ENCODE peak calls at places on chromosomes 7 and 10, in eight cellular contexts. J is NCI-H524 treated with DMSO at 0.1 percent for 48 hours; O is cardiac muscle cell; D is AG04450; F is mucosa of gallbladder; U is ELF-1; S is pancreas; H is stimulated activated CD4-positive, alpha-beta T cell treated with anti-CD3 and anti-CD28 coated beads, Interleukin-15, amount 100 ng/mL, for 1 hour. I is an unnamed sample.

GRCh38 chr7:142801601-142802295 is 31.0 kb downstream of the PRSS2 start:
- DNase-seq in S (no peak), U (no peak), J (no peak), H (no peak), F (peak), O (no peak), D (no peak), I (no peak)

GRCh38 chr10:76968483-76968882 is 669.1 kb downstream of the KCNMA1 start:
- DNase-seq in F (no peak), D (no peak), J (no peak), S (no peak), O (no peak), H (no peak), U (no peak), I (no peak)

GRCh38 chr7:118559207-118559606 is 334.7 kb downstream of the ANKRD7 start:
- DNase-seq in F (no peak), H (no peak), J (no peak), S (no peak), O (no peak), U (no peak), D (no peak), I (no peak)

GRCh38 chr7:29071203-29071804 is 75.0 kb downstream of the CPVL start:
- DNase-seq in H (no peak), J (peak), O (no peak), F (no peak), D (no peak), U (peak), S (no peak), I (peak)

GRCh38 chr7:25953859-25954258 is 198.1 kb upstream of the NFE2L3 start:
- DNase-seq in J (no peak), D (no peak), O (no peak), U (no peak), F (no peak), H (no peak), S (no peak), I (no peak)

GRCh38 chr10:78337646-78338391 is 304.2 kb downstream of the RPS24 start:
- DNase-seq in S (peak), F (no peak), O (no peak), D (no peak), H (no peak), U (no peak), J (no peak), I (peak)

GRCh38 chr10:48582970-48583369 is 21.9 kb downstream of the ARHGAP22 start:
- DNase-seq in S (no peak), F (no peak), U (no peak), O (no peak), D (no peak), J (no peak), H (no peak), I (no peak)

GRCh38 chr10:86261933-86262665 is 104.5 kb downstream of the GRID1 start:
- DNase-seq in H (no peak), O (no peak), J (no peak), D (no peak), F (peak), S (peak), U (peak), I (peak)

GRCh38 chr7:98995523-98996161 is 117.3 kb downstream of the TRRAP start:
- DNase-seq in H (no peak), O (no peak), D (no peak), U (no peak), S (no peak), J (no peak), F (no peak), I (no peak)

GRCh38 chr7:25409897-25410635 is 181.8 kb upstream of the NPVF start:
- DNase-seq in O (no peak), U (no peak), S (no peak), D (no peak), F (no peak), J (no peak), H (no peak), I (no peak)

GRCh38 chr10:29634764-29635625 is at the start of gene SVIL:
- DNase-seq in H (no peak), S (no peak), U (peak), O (peak), D (no peak), F (peak), J (no peak), I (peak)

GRCh38 chr7:94710256-94710655 is 54.3 kb upstream of the SGCE start:
- DNase-seq in D (no peak), U (no peak), H (no peak), J (no peak), S (no peak), O (no peak), F (no peak), I (no peak)

GRCh38 chr10:101222683-101223273 is 6.5 kb downstream of the LBX1 start:
- DNase-seq in H (no peak), J (no peak), D (no peak), S (no peak), F (no peak), U (no peak), O (no peak), I (no peak)

GRCh38 chr10:48444861-48445841 is 138.7 kb downstream of the MAPK8 start:
- DNase-seq in S (no peak), H (no peak), D (no peak), O (peak), U (peak), J (peak), F (no peak), I (no peak)

GRCh38 chr10:17668435-17669184 is 24.7 kb downstream of the STAM start:
- DNase-seq in J (no peak), F (no peak), S (no peak), O (no peak), U (no peak), H (no peak), D (no peak), I (no peak)

GRCh38 chr7:145543245-145543644 is 573.4 kb upstream of the CNTNAP2 start:
- DNase-seq in J (no peak), F (no peak), U (no peak), S (no peak), H (no peak), O (no peak), D (no peak), I (no peak)

GRCh38 chr7:157979631-157980340 is 607.8 kb downstream of the PTPRN2 start:
- DNase-seq in S (no peak), F (no peak), U (no peak), H (no peak), D (no peak), J (no peak), O (no peak), I (no peak)

GRCh38 chr10:21501109-21501508 is 24.4 kb downstream of the SKIDA1 start:
- DNase-seq in U (peak), S (no peak), O (no peak), F (no peak), D (no peak), H (no peak), J (no peak), I (no peak)

GRCh38 chr7:33334349-33334748 is 205.0 kb downstream of the BBS9 start:
- DNase-seq in J (no peak), O (peak), D (no peak), S (no peak), H (no peak), F (no peak), U (peak), I (peak)

GRCh38 chr10:131648386-131649020 is 252.3 kb upstream of the PPP2R2D start:
- DNase-seq in J (no peak), F (no peak), O (no peak), D (no peak), H (no peak), S (no peak), U (no peak), I (no peak)

GRCh38 chr10:29734980-29735627 is 100.3 kb upstream of the SVIL start:
- DNase-seq in F (peak), O (peak), S (peak), U (peak), D (no peak), J (no peak), H (peak), I (peak)

GRCh38 chr10:133337079-133337725 is 506 bp upstream of the CALY start:
- DNase-seq in D (no peak), S (no peak), J (no peak), O (no peak), F (no peak), U (no peak), H (no peak), I (no peak)

GRCh38 chr10:100045592-100045991 is 35.8 kb upstream of the DNMBP start:
- DNase-seq in D (no peak), J (no peak), S (no peak), F (no peak), O (no peak), H (no peak), U (no peak), I (no peak)

GRCh38 chr10:10845240-10845639 is 172.4 kb upstream of the CELF2 start:
- DNase-seq in H (no peak), U (no peak), F (no peak), S (no peak), O (no peak), J (no peak), D (no peak), I (no peak)

GRCh38 chr10:103616705-103617361 is 123.3 kb downstream of the NEURL1 start:
- DNase-seq in H (no peak), F (peak), S (no peak), J (no peak), U (no peak), D (peak), O (no peak), I (no peak)